ENCODE peak calls at places on chromosomes 13 and 19, in ten cellular contexts. N is psoas muscle; T is fibroblast of pulmonary artery; Y is WERI-Rb-1; Z is GM12878; J is heart right ventricle; U is AG09309; G is uterus; S is Jurkat, Clone E6-1; D is endodermal cell. C is an unnamed sample.

GRCh38 chr13:103568314-103568713 is 502.1 kb upstream of the SLC10A2 start:
- DNase-seq in N (no peak), T (no peak), Y (no peak), Z (no peak), J (no peak), U (no peak), G (no peak), S (no peak), D (no peak), C (no peak)

GRCh38 chr13:77729502-77730221 is 32.2 kb downstream of the SLAIN1 start:
- DNase-seq in N (no peak), T (no peak), Y (peak), Z (peak), J (no peak), U (no peak), G (no peak), S (no peak), D (no peak), C (no peak)

GRCh38 chr13:94710881-94711560 is 1.3 kb downstream of the SOX21 start:
- DNase-seq in N (no peak), T (no peak), Y (peak), Z (no peak), J (no peak), U (no peak), G (no peak), S (no peak), D (peak), C (no peak)

GRCh38 chr13:20197361-20197834 is 4.7 kb upstream of the GJB2 start:
- DNase-seq in N (no peak), T (peak), Y (no peak), Z (no peak), J (no peak), U (peak), G (no peak), S (peak), D (no peak), C (no peak)

GRCh38 chr13:42228527-42228926 is 43.4 kb upstream of the AKAP11 start:
- DNase-seq in N (no peak), T (no peak), Y (no peak), Z (no peak), J (no peak), U (no peak), G (no peak), S (no peak), D (no peak), C (no peak)

GRCh38 chr13:78827471-78827870 is 168.5 kb upstream of the OBI1 start:
- DNase-seq in N (no peak), T (no peak), Y (no peak), Z (no peak), J (no peak), U (no peak), G (no peak), S (no peak), D (peak), C (no peak)

GRCh38 chr13:54078271-54078670 is 1049.7 kb downstream of the OLFM4 start:
- DNase-seq in N (no peak), T (no peak), Y (no peak), Z (no peak), J (no peak), U (no peak), G (no peak), S (no peak), D (no peak), C (no peak)

GRCh38 chr13:96780105-96780504 is 214.2 kb downstream of the OXGR1 start:
- DNase-seq in N (no peak), T (peak), Y (no peak), Z (no peak), J (no peak), U (no peak), G (no peak), S (no peak), D (no peak), C (no peak)

GRCh38 chr19:29645491-29645867 is 19.8 kb upstream of the PLEKHF1 start:
- DNase-seq in N (no peak), T (no peak), Y (no peak), Z (no peak), J (no peak), U (no peak), G (no peak), S (no peak), D (no peak), C (no peak)

GRCh38 chr13:54637377-54637776 is 1608.8 kb downstream of the OLFM4 start:
- DNase-seq in N (no peak), T (peak), Y (no peak), Z (no peak), J (no peak), U (no peak), G (no peak), S (no peak), D (peak), C (no peak)

GRCh38 chr13:47087841-47088240 is 191.0 kb upstream of the HTR2A start:
- DNase-seq in N (no peak), T (peak), Y (no peak), Z (no peak), J (no peak), U (peak), G (no peak), S (no peak), D (no peak), C (no peak)

GRCh38 chr19:46081928-46082727 is 41.3 kb upstream of the IGFL4 start:
- DNase-seq in N (no peak), T (peak), Y (peak), Z (peak), J (no peak), U (no peak), G (peak), S (peak), D (peak), C (no peak)

GRCh38 chr13:109285586-109285985 is 500.8 kb downstream of the IRS2 start:
- DNase-seq in N (no peak), T (no peak), Y (no peak), Z (no peak), J (no peak), U (no peak), G (no peak), S (no peak), D (no peak), C (no peak)

GRCh38 chr19:38266070-38266469 is 1.7 kb downstream of the SPINT2 start:
- DNase-seq in N (no peak), T (no peak), Y (peak), Z (no peak), J (no peak), U (no peak), G (no peak), S (no peak), D (no peak), C (no peak)
- H3K4me3 ChIP-seq in N (no peak), T (no peak), Y (no peak), Z (no peak), J (no peak), U (no peak), G (no peak), S (no peak), D (peak), C (peak)

GRCh38 chr19:6730153-6730804 is 7.1 kb downstream of the GPR108 start:
- DNase-seq in N (no peak), T (no peak), Y (peak), Z (no peak), J (no peak), U (no peak), G (peak), S (no peak), D (peak), C (peak)
- H3K4me3 ChIP-seq in N (no peak), T (no peak), Y (no peak), Z (no peak), J (no peak), U (no peak), G (no peak), S (no peak), D (no peak), C (no peak)

DNA sequence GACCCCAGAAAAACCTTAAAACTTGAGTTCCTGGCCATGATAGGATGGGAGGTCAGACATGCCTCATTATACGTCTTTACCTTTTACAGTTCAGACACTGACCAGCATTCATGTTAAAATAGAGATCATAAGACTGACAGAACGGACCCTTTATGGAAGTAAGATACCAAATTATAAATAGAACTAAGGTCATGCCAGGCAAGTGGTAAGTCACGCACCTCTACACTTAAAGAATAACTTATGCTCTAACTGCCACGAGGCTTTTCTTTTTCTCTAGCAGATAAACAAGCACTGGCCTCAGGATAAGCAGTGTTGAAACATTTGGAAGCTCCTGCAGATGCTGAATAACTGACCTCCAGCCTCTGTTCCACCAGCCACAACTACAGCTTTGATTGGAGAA is 28.4 kb downstream of the GPR42 start:
- DNase-seq in N (no peak), T (no peak), Y (no peak), Z (no peak), J (no peak), U (no peak), G (no peak), S (no peak), D (no peak), C (no peak)
- H3K4me3 ChIP-seq in N (no peak), T (no peak), Y (no peak), Z (no peak), J (no peak), U (no peak), G (no peak), S (no peak), D (no peak), C (no peak)

GRCh38 chr13:114148521-114148855 is 16.1 kb upstream of the RASA3 start:
- DNase-seq in N (no peak), T (no peak), Y (no peak), Z (peak), J (no peak), U (no peak), G (no peak), S (peak), D (no peak), C (peak)
- H3K4me3 ChIP-seq in N (no peak), T (no peak), Y (no peak), Z (peak), J (no peak), U (no peak), G (no peak), S (peak), D (no peak), C (peak)

DNA sequence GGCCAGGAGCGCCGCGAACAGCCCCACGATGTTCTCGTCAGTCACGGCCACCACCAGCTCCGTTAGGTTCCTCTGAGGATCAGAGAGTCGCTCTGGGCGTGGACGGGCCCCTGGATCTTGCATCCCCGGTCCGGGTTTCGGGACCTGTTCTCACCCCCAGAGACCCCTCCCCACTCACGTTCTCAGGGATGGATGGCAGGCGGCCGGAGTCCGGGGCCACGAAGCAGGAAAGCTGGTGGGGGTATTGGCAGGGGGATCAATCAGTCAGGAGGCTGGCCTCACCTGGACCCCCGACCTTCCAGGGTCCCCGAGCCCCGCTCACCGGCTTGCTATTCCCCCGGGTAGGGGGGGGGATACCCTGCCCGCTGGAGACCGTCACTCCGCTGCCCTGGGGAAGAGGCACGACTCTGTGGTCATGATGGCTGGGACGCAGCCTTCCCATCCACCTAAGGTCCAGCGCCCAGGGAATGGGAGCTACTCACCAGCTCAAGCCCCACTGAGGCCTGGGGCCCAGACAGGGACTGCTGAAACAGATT is 4.6 kb downstream of the DENND1C start:
- DNase-seq in N (no peak), T (no peak), Y (no peak), Z (no peak), J (no peak), U (no peak), G (no peak), S (no peak), D (no peak), C (no peak)
- H3K4me3 ChIP-seq in N (peak), T (no peak), Y (no peak), Z (no peak), J (no peak), U (no peak), G (no peak), S (no peak), D (peak), C (no peak)